ENCODE peak calls at places on chromosomes 13 and 19, in six cellular contexts. One of them, this sample, is unnamed.

GRCh38 chr13:75305057-75305456 is 176.9 kb downstream of the TBC1D4 start:
- DNase-seq in K562: peak
- DNase-seq in WTC11: no peak
- DNase-seq in H1: no peak
- DNase-seq in endothelial cell of umbilical vein: peak
- DNase-seq in HepG2: no peak
- DNase-seq in this sample: no peak

GRCh38 chr13:43072394-43072793 is 49.0 kb downstream of the DNAJC15 start:
- DNase-seq in K562: no peak
- DNase-seq in WTC11: no peak
- DNase-seq in H1: no peak
- DNase-seq in endothelial cell of umbilical vein: no peak
- DNase-seq in HepG2: no peak
- DNase-seq in this sample: no peak

GRCh38 chr19:4684312-4685095 is 14.4 kb upstream of the MYDGF start:
- DNase-seq in K562: no peak
- DNase-seq in WTC11: no peak
- DNase-seq in H1: no peak
- DNase-seq in endothelial cell of umbilical vein: no peak
- DNase-seq in HepG2: no peak
- DNase-seq in this sample: no peak

GRCh38 chr13:66492479-66492878 is 737.7 kb downstream of the PCDH9 start:
- DNase-seq in K562: peak
- DNase-seq in WTC11: no peak
- DNase-seq in H1: no peak
- DNase-seq in endothelial cell of umbilical vein: peak
- DNase-seq in HepG2: peak
- DNase-seq in this sample: no peak

GRCh38 chr13:79901336-79901735 is 420.4 kb downstream of the NDFIP2 start:
- DNase-seq in K562: no peak
- DNase-seq in WTC11: peak
- DNase-seq in H1: no peak
- DNase-seq in endothelial cell of umbilical vein: no peak
- DNase-seq in HepG2: no peak
- DNase-seq in this sample: no peak

GRCh38 chr19:46021531-46022041 is 1.3 kb downstream of the PGLYRP1 start:
- DNase-seq in K562: peak
- DNase-seq in WTC11: peak
- DNase-seq in H1: no peak
- DNase-seq in endothelial cell of umbilical vein: no peak
- DNase-seq in HepG2: no peak
- DNase-seq in this sample: peak

GRCh38 chr13:112444001-112444311 is 67.8 kb downstream of the SPACA7 start:
- DNase-seq in K562: peak
- DNase-seq in WTC11: peak
- DNase-seq in H1: peak
- DNase-seq in endothelial cell of umbilical vein: peak
- DNase-seq in HepG2: peak
- DNase-seq in this sample: peak

GRCh38 chr13:75481176-75482069 is 546 bp downstream of the TBC1D4 start:
- DNase-seq in K562: peak
- DNase-seq in WTC11: peak
- DNase-seq in H1: peak
- DNase-seq in endothelial cell of umbilical vein: peak
- DNase-seq in HepG2: no peak
- DNase-seq in this sample: peak

GRCh38 chr19:32691952-32692726 is 518 bp downstream of the NUDT19 start:
- DNase-seq in K562: peak
- DNase-seq in WTC11: peak
- DNase-seq in H1: peak
- DNase-seq in endothelial cell of umbilical vein: peak
- DNase-seq in HepG2: no peak
- DNase-seq in this sample: peak

GRCh38 chr19:49614096-49614857 is 23.3 kb downstream of the PRR12 start:
- DNase-seq in K562: no peak
- DNase-seq in WTC11: no peak
- DNase-seq in H1: no peak
- DNase-seq in endothelial cell of umbilical vein: peak
- DNase-seq in HepG2: peak
- DNase-seq in this sample: peak

GRCh38 chr19:16372065-16372915 is 47.7 kb downstream of the KLF2 start:
- DNase-seq in K562: no peak
- DNase-seq in WTC11: no peak
- DNase-seq in H1: no peak
- DNase-seq in endothelial cell of umbilical vein: no peak
- DNase-seq in HepG2: no peak
- DNase-seq in this sample: no peak

DNA sequence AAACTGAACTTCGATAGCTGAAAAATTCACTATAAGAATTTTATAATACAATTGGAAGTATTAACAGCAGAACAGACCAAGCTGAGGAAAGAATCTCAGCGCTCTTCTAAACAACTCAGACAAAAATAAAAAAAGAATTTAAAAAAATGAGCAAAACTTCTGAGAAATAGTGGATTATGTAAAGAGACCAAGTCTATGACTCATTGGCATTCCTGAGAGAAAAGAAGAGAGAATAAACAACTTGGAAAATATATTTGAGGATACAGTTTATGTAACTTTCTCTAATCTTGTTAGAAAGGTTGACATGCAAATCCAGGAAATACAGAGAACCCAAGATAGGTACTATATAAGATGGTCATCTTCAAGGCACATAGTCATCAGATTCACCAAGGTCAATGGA is 25.4 kb downstream of the SLC25A15 start:
- DNase-seq in K562: no peak
- DNase-seq in WTC11: no peak
- DNase-seq in H1: no peak
- DNase-seq in endothelial cell of umbilical vein: no peak
- DNase-seq in HepG2: no peak
- DNase-seq in this sample: no peak
- TF ChIP-seq JUN in K562: no peak
- TF ChIP-seq JUN in WTC11: no peak
- TF ChIP-seq JUN in H1: no peak
- TF ChIP-seq JUN in endothelial cell of umbilical vein: no peak
- TF ChIP-seq JUN in HepG2: no peak
- TF ChIP-seq JUN in this sample: no peak

GRCh38 chr13:71721117-71721516 is 145.9 kb downstream of the DACH1 start:
- DNase-seq in K562: no peak
- DNase-seq in WTC11: no peak
- DNase-seq in H1: no peak
- DNase-seq in endothelial cell of umbilical vein: no peak
- DNase-seq in HepG2: no peak
- DNase-seq in this sample: no peak
- TF ChIP-seq JUN in K562: no peak
- TF ChIP-seq JUN in WTC11: no peak
- TF ChIP-seq JUN in H1: no peak
- TF ChIP-seq JUN in endothelial cell of umbilical vein: no peak
- TF ChIP-seq JUN in HepG2: no peak
- TF ChIP-seq JUN in this sample: no peak

GRCh38 chr13:104143760-104144406 is 1077.7 kb upstream of the SLC10A2 start:
- DNase-seq in K562: no peak
- DNase-seq in WTC11: peak
- DNase-seq in H1: peak
- DNase-seq in endothelial cell of umbilical vein: peak
- DNase-seq in HepG2: no peak
- DNase-seq in this sample: no peak
- TF ChIP-seq JUN in K562: no peak
- TF ChIP-seq JUN in WTC11: no peak
- TF ChIP-seq JUN in H1: no peak
- TF ChIP-seq JUN in endothelial cell of umbilical vein: no peak
- TF ChIP-seq JUN in HepG2: no peak
- TF ChIP-seq JUN in this sample: no peak

GRCh38 chr19:12792048-12792852 is 964 bp downstream of the JUNB start:
- DNase-seq in K562: peak
- DNase-seq in WTC11: peak
- DNase-seq in H1: peak
- DNase-seq in endothelial cell of umbilical vein: peak
- DNase-seq in HepG2: peak
- DNase-seq in this sample: no peak
- TF ChIP-seq JUN in K562: no peak
- TF ChIP-seq JUN in WTC11: peak
- TF ChIP-seq JUN in H1: no peak
- TF ChIP-seq JUN in endothelial cell of umbilical vein: no peak
- TF ChIP-seq JUN in HepG2: peak
- TF ChIP-seq JUN in this sample: no peak

DNA sequence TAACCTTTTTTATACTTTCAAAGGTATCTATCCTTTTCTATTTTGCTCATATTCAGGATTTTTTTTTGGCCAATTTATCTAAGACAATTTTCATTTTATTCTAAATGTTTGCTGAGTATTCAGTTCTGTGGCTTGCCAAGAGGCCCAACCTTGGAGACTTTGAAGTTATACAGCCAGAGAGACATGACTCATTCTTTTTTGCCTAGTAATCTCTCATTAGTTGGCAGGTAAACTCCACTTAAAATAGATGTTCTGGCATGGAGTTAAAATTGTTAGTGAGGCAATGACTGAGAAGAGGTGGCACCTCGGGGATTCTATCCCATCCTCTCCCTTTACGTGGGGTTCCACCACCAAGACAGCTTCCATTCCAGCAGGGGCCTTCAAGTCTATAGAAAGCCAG is 213.8 kb downstream of the KCTD12 start:
- DNase-seq in K562: no peak
- DNase-seq in WTC11: no peak
- DNase-seq in H1: no peak
- DNase-seq in endothelial cell of umbilical vein: no peak
- DNase-seq in HepG2: no peak
- DNase-seq in this sample: no peak
- TF ChIP-seq JUN in K562: no peak
- TF ChIP-seq JUN in WTC11: no peak
- TF ChIP-seq JUN in H1: no peak
- TF ChIP-seq JUN in endothelial cell of umbilical vein: no peak
- TF ChIP-seq JUN in HepG2: no peak
- TF ChIP-seq JUN in this sample: no peak

GRCh38 chr13:110023729-110024645 is 237.6 kb upstream of the IRS2 start:
- DNase-seq in K562: no peak
- DNase-seq in WTC11: no peak
- DNase-seq in H1: no peak
- DNase-seq in endothelial cell of umbilical vein: no peak
- DNase-seq in HepG2: no peak
- DNase-seq in this sample: no peak
- TF ChIP-seq JUN in K562: no peak
- TF ChIP-seq JUN in WTC11: no peak
- TF ChIP-seq JUN in H1: no peak
- TF ChIP-seq JUN in endothelial cell of umbilical vein: no peak
- TF ChIP-seq JUN in HepG2: no peak
- TF ChIP-seq JUN in this sample: no peak

GRCh38 chr13:104782741-104783140 is 1716.5 kb upstream of the SLC10A2 start:
- DNase-seq in K562: no peak
- DNase-seq in WTC11: no peak
- DNase-seq in H1: no peak
- DNase-seq in endothelial cell of umbilical vein: no peak
- DNase-seq in HepG2: no peak
- DNase-seq in this sample: no peak
- TF ChIP-seq JUN in K562: no peak
- TF ChIP-seq JUN in WTC11: no peak
- TF ChIP-seq JUN in H1: no peak
- TF ChIP-seq JUN in endothelial cell of umbilical vein: no peak
- TF ChIP-seq JUN in HepG2: no peak
- TF ChIP-seq JUN in this sample: no peak

This sample was measured in A549.